ENCODE peak calls at places on chromosomes 1 and 21, in six cellular contexts. One of them, this sample, is unnamed.

GRCh38 chr21:33854604-33855003 is 61.0 kb downstream of the ATP5PO start:
- DNase-seq in IMR-90: no peak
- DNase-seq in neuronal stem cell: no peak
- DNase-seq in H1: no peak
- DNase-seq in trophoblast cell: no peak
- DNase-seq in mesenchymal stem cell: peak
- DNase-seq in this sample: peak

GRCh38 chr1:226783202-226783601 is 44.1 kb upstream of the ITPKB start:
- DNase-seq in trophoblast cell: no peak
- DNase-seq in IMR-90: no peak
- DNase-seq in neuronal stem cell: no peak
- DNase-seq in H1: no peak
- DNase-seq in mesenchymal stem cell: no peak
- DNase-seq in this sample: peak

GRCh38 chr21:32212116-32212515 is 66.7 kb downstream of the MIS18A start:
- DNase-seq in mesenchymal stem cell: no peak
- DNase-seq in trophoblast cell: no peak
- DNase-seq in IMR-90: no peak
- DNase-seq in neuronal stem cell: no peak
- DNase-seq in H1: no peak
- DNase-seq in this sample: no peak

GRCh38 chr1:107243461-107243860 is 102.6 kb downstream of the NTNG1 start:
- DNase-seq in trophoblast cell: no peak
- DNase-seq in neuronal stem cell: no peak
- DNase-seq in IMR-90: no peak
- DNase-seq in mesenchymal stem cell: no peak
- DNase-seq in H1: no peak
- DNase-seq in this sample: no peak

GRCh38 chr1:200129480-200129879 is 102.0 kb downstream of the NR5A2 start:
- DNase-seq in IMR-90: no peak
- DNase-seq in mesenchymal stem cell: peak
- DNase-seq in H1: no peak
- DNase-seq in trophoblast cell: no peak
- DNase-seq in neuronal stem cell: no peak
- DNase-seq in this sample: peak

GRCh38 chr1:226512076-226512728 is 36.4 kb upstream of the STUM start:
- DNase-seq in IMR-90: no peak
- DNase-seq in neuronal stem cell: no peak
- DNase-seq in trophoblast cell: peak
- DNase-seq in mesenchymal stem cell: no peak
- DNase-seq in H1: no peak
- DNase-seq in this sample: peak

GRCh38 chr1:98556521-98557158 is 104.9 kb upstream of the SNX7 start:
- DNase-seq in H1: no peak
- DNase-seq in IMR-90: peak
- DNase-seq in trophoblast cell: no peak
- DNase-seq in neuronal stem cell: no peak
- DNase-seq in mesenchymal stem cell: peak
- DNase-seq in this sample: peak

GRCh38 chr1:16175610-16176553 is 20.0 kb upstream of the EPHA2 start:
- DNase-seq in mesenchymal stem cell: peak
- DNase-seq in H1: no peak
- DNase-seq in IMR-90: peak
- DNase-seq in neuronal stem cell: no peak
- DNase-seq in trophoblast cell: no peak
- DNase-seq in this sample: no peak

GRCh38 chr21:39867198-39867650 is at the start of gene PCP4:
- DNase-seq in mesenchymal stem cell: no peak
- DNase-seq in neuronal stem cell: peak
- DNase-seq in H1: peak
- DNase-seq in IMR-90: no peak
- DNase-seq in trophoblast cell: peak
- DNase-seq in this sample: peak

GRCh38 chr1:238223067-238223640 is 332.4 kb upstream of the ZP4 start:
- DNase-seq in mesenchymal stem cell: no peak
- DNase-seq in neuronal stem cell: no peak
- DNase-seq in H1: no peak
- DNase-seq in trophoblast cell: no peak
- DNase-seq in IMR-90: no peak
- DNase-seq in this sample: no peak

GRCh38 chr1:47866631-47867446 is 130.3 kb downstream of the TRABD2B start:
- DNase-seq in neuronal stem cell: no peak
- DNase-seq in trophoblast cell: no peak
- DNase-seq in mesenchymal stem cell: no peak
- DNase-seq in H1: no peak
- DNase-seq in IMR-90: no peak
- DNase-seq in this sample: no peak

GRCh38 chr1:21077085-21077484 is 99.6 kb downstream of the EIF4G3 start:
- DNase-seq in IMR-90: peak
- DNase-seq in trophoblast cell: no peak
- DNase-seq in mesenchymal stem cell: peak
- DNase-seq in neuronal stem cell: no peak
- DNase-seq in H1: no peak
- DNase-seq in this sample: peak

GRCh38 chr1:16612332-16613172 is 812 bp downstream of the NBPF1 start:
- DNase-seq in neuronal stem cell: peak
- DNase-seq in IMR-90: peak
- DNase-seq in mesenchymal stem cell: peak
- DNase-seq in H1: no peak
- DNase-seq in trophoblast cell: peak
- DNase-seq in this sample: peak

GRCh38 chr1:228830185-228830953 is 95.1 kb downstream of the RHOU start:
- DNase-seq in trophoblast cell: peak
- DNase-seq in IMR-90: no peak
- DNase-seq in H1: no peak
- DNase-seq in mesenchymal stem cell: no peak
- DNase-seq in neuronal stem cell: no peak
- DNase-seq in this sample: no peak

GRCh38 chr21:38244885-38245869 is 11.6 kb upstream of the KCNJ15 start:
- DNase-seq in IMR-90: peak
- DNase-seq in H1: no peak
- DNase-seq in trophoblast cell: peak
- DNase-seq in mesenchymal stem cell: peak
- DNase-seq in neuronal stem cell: no peak
- DNase-seq in this sample: no peak

GRCh38 chr1:24562625-24563024 is 6.7 kb downstream of the NCMAP start:
- DNase-seq in IMR-90: no peak
- DNase-seq in trophoblast cell: no peak
- DNase-seq in neuronal stem cell: no peak
- DNase-seq in H1: no peak
- DNase-seq in mesenchymal stem cell: no peak
- DNase-seq in this sample: no peak

GRCh38 chr1:5590717-5591116 is 401.5 kb downstream of the NPHP4 start:
- DNase-seq in trophoblast cell: no peak
- DNase-seq in mesenchymal stem cell: no peak
- DNase-seq in IMR-90: no peak
- DNase-seq in H1: no peak
- DNase-seq in neuronal stem cell: no peak
- DNase-seq in this sample: no peak

GRCh38 chr1:232958067-232958466 is 7.7 kb downstream of the NTPCR start:
- DNase-seq in H1: no peak
- DNase-seq in mesenchymal stem cell: no peak
- DNase-seq in trophoblast cell: no peak
- DNase-seq in neuronal stem cell: no peak
- DNase-seq in IMR-90: no peak
- DNase-seq in this sample: no peak

GRCh38 chr1:183896466-183897026 is 91.6 kb downstream of the RGL1 start:
- DNase-seq in IMR-90: peak
- DNase-seq in mesenchymal stem cell: peak
- DNase-seq in neuronal stem cell: no peak
- DNase-seq in H1: no peak
- DNase-seq in trophoblast cell: no peak
- DNase-seq in this sample: no peak

GRCh38 chr1:231392380-231393131 is 29.5 kb downstream of the EGLN1 start:
- DNase-seq in neuronal stem cell: no peak
- DNase-seq in H1: no peak
- DNase-seq in IMR-90: no peak
- DNase-seq in trophoblast cell: no peak
- DNase-seq in mesenchymal stem cell: no peak
- DNase-seq in this sample: no peak

DNA sequence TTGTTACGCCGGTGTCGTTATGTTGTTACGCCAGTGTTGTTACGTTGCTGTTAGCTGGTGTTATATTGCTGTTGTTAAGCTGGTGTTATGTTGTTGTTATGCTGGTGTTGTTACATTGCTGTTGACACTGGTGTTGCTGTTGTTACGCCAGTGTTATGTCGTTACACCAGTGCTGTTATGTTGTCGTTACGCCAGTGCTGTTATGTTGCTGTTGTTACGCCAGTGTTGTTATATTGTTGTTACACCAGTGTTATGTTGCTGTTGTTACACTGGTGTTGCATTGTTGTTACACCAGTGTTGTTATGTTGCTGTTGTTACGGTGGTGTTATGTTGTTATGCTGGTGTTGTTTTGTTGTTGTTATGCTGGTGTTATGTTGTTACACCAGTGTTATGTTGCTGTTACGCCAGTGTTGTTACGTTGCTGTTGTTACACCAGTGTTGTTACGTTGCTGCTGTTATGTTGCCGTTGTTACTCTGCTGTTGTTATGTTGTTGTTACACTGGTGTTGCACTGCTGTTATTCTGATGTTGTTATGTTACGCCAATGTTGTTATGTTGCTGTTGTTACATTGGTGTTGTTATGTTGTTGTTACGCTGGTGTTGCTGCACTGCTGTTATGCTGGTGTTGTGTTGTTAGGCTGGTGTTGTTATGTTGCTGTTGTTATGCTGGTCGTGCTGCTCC is 25.7 kb downstream of the H6PD start:
- DNase-seq in neuronal stem cell: no peak
- DNase-seq in H1: no peak
- DNase-seq in mesenchymal stem cell: peak
- DNase-seq in trophoblast cell: no peak
- DNase-seq in IMR-90: no peak
- DNase-seq in this sample: no peak
- H3K4ac ChIP-seq in neuronal stem cell: no peak
- H3K4ac ChIP-seq in H1: no peak
- H3K4ac ChIP-seq in mesenchymal stem cell: no peak
- H3K4ac ChIP-seq in trophoblast cell: no peak
- H3K4ac ChIP-seq in IMR-90: no peak
- H3K4ac ChIP-seq in this sample: no peak

GRCh38 chr1:59265622-59266021 is 31.3 kb upstream of the FGGY start:
- DNase-seq in H1: no peak
- DNase-seq in neuronal stem cell: no peak
- DNase-seq in trophoblast cell: no peak
- DNase-seq in IMR-90: no peak
- DNase-seq in mesenchymal stem cell: no peak
- DNase-seq in this sample: no peak
- H3K4me3 ChIP-seq in H1: no peak
- H3K4me3 ChIP-seq in neuronal stem cell: no peak
- H3K4me3 ChIP-seq in trophoblast cell: no peak
- H3K4me3 ChIP-seq in IMR-90: no peak
- H3K4me3 ChIP-seq in mesenchymal stem cell: no peak
- H3K4me3 ChIP-seq in this sample: no peak

GRCh38 chr1:219401723-219402431 is 211.0 kb downstream of the ZC3H11B start:
- DNase-seq in trophoblast cell: no peak
- DNase-seq in H1: no peak
- DNase-seq in mesenchymal stem cell: no peak
- DNase-seq in IMR-90: no peak
- DNase-seq in neuronal stem cell: no peak
- DNase-seq in this sample: no peak

GRCh38 chr1:219397511-219397910 is 215.4 kb downstream of the ZC3H11B start:
- DNase-seq in IMR-90: no peak
- DNase-seq in mesenchymal stem cell: no peak
- DNase-seq in neuronal stem cell: no peak
- DNase-seq in trophoblast cell: no peak
- DNase-seq in H1: no peak
- DNase-seq in this sample: no peak

GRCh38 chr1:219399446-219399845 is 213.5 kb downstream of the ZC3H11B start:
- DNase-seq in IMR-90: no peak
- DNase-seq in mesenchymal stem cell: no peak
- DNase-seq in trophoblast cell: no peak
- DNase-seq in H1: no peak
- DNase-seq in neuronal stem cell: no peak
- DNase-seq in this sample: no peak

GRCh38 chr1:219402925-219403324 is 210.0 kb downstream of the ZC3H11B start:
- DNase-seq in mesenchymal stem cell: no peak
- DNase-seq in H1: no peak
- DNase-seq in neuronal stem cell: no peak
- DNase-seq in IMR-90: no peak
- DNase-seq in trophoblast cell: no peak
- DNase-seq in this sample: no peak

DNA sequence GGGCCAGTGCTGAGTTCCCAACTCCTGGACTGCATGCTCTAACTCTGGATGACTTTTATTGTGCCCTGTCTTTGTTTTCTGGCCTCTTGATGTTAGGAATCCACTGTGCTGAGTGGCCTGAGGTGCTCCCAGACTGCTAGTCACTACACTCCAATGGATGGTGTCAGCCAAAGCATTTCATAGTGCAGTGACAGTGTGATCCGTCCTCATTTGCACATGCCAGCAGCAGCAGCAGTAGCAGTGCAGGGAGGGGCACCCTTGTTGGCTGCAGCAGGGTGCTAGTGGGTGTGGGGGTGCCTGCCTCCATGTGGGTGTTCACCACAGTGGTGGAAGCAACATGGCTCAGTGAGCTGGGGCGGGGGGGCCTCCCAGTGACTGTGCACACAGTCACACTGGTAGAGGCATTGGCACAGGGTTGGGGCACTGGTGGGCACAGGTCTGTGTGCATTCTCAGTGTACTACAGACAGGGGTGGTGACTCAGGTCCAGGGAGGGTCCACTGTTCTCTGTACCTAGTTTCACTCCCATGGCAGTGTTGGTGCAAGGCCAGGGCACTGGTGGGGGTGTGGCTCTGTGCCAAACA is 214.0 kb downstream of the ZC3H11B start:
- DNase-seq in neuronal stem cell: no peak
- DNase-seq in mesenchymal stem cell: no peak
- DNase-seq in IMR-90: no peak
- DNase-seq in H1: no peak
- DNase-seq in trophoblast cell: no peak
- DNase-seq in this sample: no peak
- H3K4ac ChIP-seq in neuronal stem cell: no peak
- H3K4ac ChIP-seq in mesenchymal stem cell: peak
- H3K4ac ChIP-seq in IMR-90: no peak
- H3K4ac ChIP-seq in H1: no peak
- H3K4ac ChIP-seq in trophoblast cell: no peak
- H3K4ac ChIP-seq in this sample: no peak

DNA sequence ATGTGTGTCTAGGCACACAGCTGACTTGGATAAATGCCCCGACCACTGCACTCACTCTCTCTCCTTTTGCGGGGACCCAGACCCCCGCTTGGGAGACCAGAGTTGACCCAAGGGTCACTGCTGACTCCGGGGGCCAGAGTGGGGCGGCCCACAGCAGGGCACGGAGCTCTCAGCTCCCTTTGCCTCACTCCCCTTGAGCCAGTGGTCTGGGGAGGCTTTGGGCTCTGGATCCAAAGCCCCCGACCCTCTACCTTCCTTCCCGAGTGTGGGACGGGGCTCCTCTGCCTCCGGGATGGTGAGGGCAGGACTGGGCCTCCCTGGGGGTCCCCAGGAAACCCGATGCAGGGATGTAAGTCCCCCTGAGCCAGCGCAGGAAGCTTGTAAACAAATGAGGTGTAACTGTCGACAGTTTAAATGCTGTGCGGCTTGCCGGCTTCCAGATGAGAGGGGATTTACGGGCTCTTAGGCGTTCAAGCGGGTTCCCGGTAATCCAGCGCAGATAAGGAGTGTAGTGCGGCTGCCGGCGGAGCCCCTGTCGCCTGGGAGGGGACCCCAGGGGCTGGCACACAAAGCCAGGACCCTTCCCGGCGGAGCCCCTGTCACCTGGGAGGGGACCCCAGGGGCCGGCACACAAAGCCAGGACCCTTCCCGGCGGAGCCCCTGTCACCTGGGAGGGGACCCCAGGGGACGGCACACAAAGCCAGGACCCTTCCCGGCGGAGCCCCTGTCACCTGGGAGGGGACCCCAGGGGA is 7.4 kb downstream of the ACTRT2 start:
- DNase-seq in mesenchymal stem cell: no peak
- DNase-seq in neuronal stem cell: no peak
- DNase-seq in trophoblast cell: no peak
- DNase-seq in IMR-90: no peak
- DNase-seq in H1: no peak
- DNase-seq in this sample: no peak
- H3K4me3 ChIP-seq in mesenchymal stem cell: no peak
- H3K4me3 ChIP-seq in neuronal stem cell: no peak
- H3K4me3 ChIP-seq in trophoblast cell: no peak
- H3K4me3 ChIP-seq in IMR-90: no peak
- H3K4me3 ChIP-seq in H1: no peak
- H3K4me3 ChIP-seq in this sample: no peak

This sample was measured in mesendoderm.